ENCODE peak calls at places on chromosomes 11 and 22, in five cellular contexts. One of them, this sample, is unnamed.
A peak's percentile ranks its signal among the peaks of the same experiment; 100 is the strongest.

GRCh38 chr11:9568854-9569587 is 4.4 kb upstream of the WEE1 start:
- DNase-seq in Peyer's patch: peak; percentile 90
- DNase-seq in brain microvascular endothelial cell: peak; percentile 87
- DNase-seq in PC-3: peak; percentile 97
- DNase-seq in uterus: peak; percentile 59
- DNase-seq in this sample: peak; percentile 96

GRCh38 chr11:65422633-65423515 is at the start of gene NEAT1:
- DNase-seq in PC-3: peak; percentile 93
- DNase-seq in uterus: peak; percentile 96
- DNase-seq in Peyer's patch: peak; percentile 99
- DNase-seq in brain microvascular endothelial cell: peak; percentile 89
- DNase-seq in this sample: peak; percentile 98

GRCh38 chr22:19597399-19597735 is 73.2 kb upstream of the CLDN5 start:
- DNase-seq in uterus: no peak
- DNase-seq in PC-3: no peak
- DNase-seq in brain microvascular endothelial cell: no peak
- DNase-seq in Peyer's patch: peak; percentile 75
- DNase-seq in this sample: no peak

GRCh38 chr22:44003776-44004460 is 20.2 kb upstream of the PARVB start:
- DNase-seq in PC-3: no peak
- DNase-seq in brain microvascular endothelial cell: no peak
- DNase-seq in uterus: no peak
- DNase-seq in Peyer's patch: no peak
- DNase-seq in this sample: no peak

GRCh38 chr11:19441288-19441687 is 200.5 kb upstream of the E2F8 start:
- DNase-seq in brain microvascular endothelial cell: no peak
- DNase-seq in PC-3: no peak
- DNase-seq in Peyer's patch: no peak
- DNase-seq in uterus: no peak
- DNase-seq in this sample: no peak

GRCh38 chr22:27212617-27213177 is 555.3 kb downstream of the MIAT start:
- DNase-seq in Peyer's patch: peak; percentile 84
- DNase-seq in uterus: peak; percentile 86
- DNase-seq in PC-3: no peak
- DNase-seq in brain microvascular endothelial cell: peak; percentile 90
- DNase-seq in this sample: peak; percentile 100

GRCh38 chr11:125807909-125808308 is 20.0 kb downstream of the PATE3 start:
- DNase-seq in PC-3: peak; percentile 37
- DNase-seq in Peyer's patch: no peak
- DNase-seq in uterus: no peak
- DNase-seq in brain microvascular endothelial cell: peak; percentile 3
- DNase-seq in this sample: peak; percentile 21

GRCh38 chr11:61173456-61173855 is 12.2 kb upstream of the VPS37C start:
- DNase-seq in brain microvascular endothelial cell: no peak
- DNase-seq in uterus: no peak
- DNase-seq in PC-3: peak; percentile 84
- DNase-seq in Peyer's patch: no peak
- DNase-seq in this sample: peak; percentile 22

GRCh38 chr11:110939471-110939870 is 227.2 kb upstream of the ARHGAP20 start:
- DNase-seq in PC-3: no peak
- DNase-seq in brain microvascular endothelial cell: no peak
- DNase-seq in Peyer's patch: no peak
- DNase-seq in uterus: no peak
- DNase-seq in this sample: no peak

GRCh38 chr11:813440-814096 is 3.8 kb downstream of the RPLP2 start:
- DNase-seq in PC-3: no peak
- DNase-seq in brain microvascular endothelial cell: no peak
- DNase-seq in Peyer's patch: no peak
- DNase-seq in uterus: no peak
- DNase-seq in this sample: no peak

GRCh38 chr11:69344570-69345145 is 50.7 kb downstream of the MYEOV start:
- DNase-seq in Peyer's patch: no peak
- DNase-seq in uterus: no peak
- DNase-seq in PC-3: no peak
- DNase-seq in brain microvascular endothelial cell: no peak
- DNase-seq in this sample: no peak

GRCh38 chr11:25943777-25944661 is 387.9 kb upstream of the ANO3 start:
- DNase-seq in PC-3: no peak
- DNase-seq in brain microvascular endothelial cell: no peak
- DNase-seq in uterus: no peak
- DNase-seq in Peyer's patch: no peak
- DNase-seq in this sample: no peak

GRCh38 chr11:57792870-57793269 is 31.3 kb downstream of the CTNND1 start:
- DNase-seq in brain microvascular endothelial cell: no peak
- DNase-seq in Peyer's patch: no peak
- DNase-seq in PC-3: peak; percentile 80
- DNase-seq in uterus: no peak
- DNase-seq in this sample: peak; percentile 29

GRCh38 chr22:24801906-24802504 is 4.0 kb upstream of the SGSM1 start:
- DNase-seq in Peyer's patch: no peak
- DNase-seq in brain microvascular endothelial cell: no peak
- DNase-seq in PC-3: no peak
- DNase-seq in uterus: no peak
- DNase-seq in this sample: no peak

GRCh38 chr11:64271339-64272132 is 12.9 kb downstream of the BAD start:
- DNase-seq in PC-3: peak; percentile 76
- DNase-seq in brain microvascular endothelial cell: peak; percentile 92
- DNase-seq in Peyer's patch: peak; percentile 97
- DNase-seq in uterus: peak; percentile 90
- DNase-seq in this sample: peak; percentile 98
- TF ChIP-seq CTCF in PC-3: no peak
- TF ChIP-seq CTCF in brain microvascular endothelial cell: peak; percentile 4
- TF ChIP-seq CTCF in Peyer's patch: peak; percentile 46
- TF ChIP-seq CTCF in uterus: peak; percentile 5
- TF ChIP-seq CTCF in this sample: no peak

GRCh38 chr22:36303115-36303467 is 50.2 kb downstream of the APOL1 start:
- DNase-seq in brain microvascular endothelial cell: no peak
- DNase-seq in Peyer's patch: no peak
- DNase-seq in PC-3: no peak
- DNase-seq in uterus: no peak
- DNase-seq in this sample: no peak

GRCh38 chr22:36303874-36304273 is 50.9 kb downstream of the APOL1 start:
- DNase-seq in Peyer's patch: peak; percentile 81
- DNase-seq in uterus: no peak
- DNase-seq in PC-3: peak; percentile 44
- DNase-seq in brain microvascular endothelial cell: no peak
- DNase-seq in this sample: no peak

GRCh38 chr22:36306227-36306626 is 53.3 kb downstream of the APOL1 start:
- DNase-seq in uterus: no peak
- DNase-seq in PC-3: no peak
- DNase-seq in Peyer's patch: no peak
- DNase-seq in brain microvascular endothelial cell: no peak
- DNase-seq in this sample: no peak

GRCh38 chr22:36304429-36304828 is 51.5 kb downstream of the APOL1 start:
- DNase-seq in PC-3: peak; percentile 7
- DNase-seq in Peyer's patch: no peak
- DNase-seq in uterus: no peak
- DNase-seq in brain microvascular endothelial cell: no peak
- DNase-seq in this sample: no peak

GRCh38 chr22:36305813-36306212 is 52.9 kb downstream of the APOL1 start:
- DNase-seq in brain microvascular endothelial cell: no peak
- DNase-seq in uterus: no peak
- DNase-seq in Peyer's patch: no peak
- DNase-seq in PC-3: no peak
- DNase-seq in this sample: no peak
- H3K4me3 ChIP-seq in brain microvascular endothelial cell: no peak overlapping the region
- H3K4me3 ChIP-seq in uterus: no peak overlapping the region
- H3K4me3 ChIP-seq in Peyer's patch: no peak overlapping the region
- H3K4me3 ChIP-seq in PC-3: no peak overlapping the region
- H3K4me3 ChIP-seq in this sample: no peak overlapping the region

GRCh38 chr11:8318536-8318935 is 54.9 kb upstream of the LMO1 start:
- DNase-seq in brain microvascular endothelial cell: no peak
- DNase-seq in Peyer's patch: no peak
- DNase-seq in PC-3: no peak
- DNase-seq in uterus: no peak
- DNase-seq in this sample: no peak
- TF ChIP-seq CTCF in brain microvascular endothelial cell: peak; percentile 47
- TF ChIP-seq CTCF in Peyer's patch: no peak
- TF ChIP-seq CTCF in PC-3: peak; percentile 22
- TF ChIP-seq CTCF in uterus: no peak
- TF ChIP-seq CTCF in this sample: no peak

GRCh38 chr11:62553839-62554361 is 7.3 kb upstream of the AHNAK start:
- DNase-seq in brain microvascular endothelial cell: peak; percentile 86
- DNase-seq in Peyer's patch: peak; percentile 87
- DNase-seq in uterus: no peak
- DNase-seq in PC-3: peak; percentile 96
- DNase-seq in this sample: no peak
- H3K4me3 ChIP-seq in brain microvascular endothelial cell: peak overlapping the region; percentile 40
- H3K4me3 ChIP-seq in Peyer's patch: no peak overlapping the region
- H3K4me3 ChIP-seq in uterus: no peak overlapping the region
- H3K4me3 ChIP-seq in PC-3: peak overlapping the region; percentile 60
- H3K4me3 ChIP-seq in this sample: peak overlapping the region; percentile 32

DNA sequence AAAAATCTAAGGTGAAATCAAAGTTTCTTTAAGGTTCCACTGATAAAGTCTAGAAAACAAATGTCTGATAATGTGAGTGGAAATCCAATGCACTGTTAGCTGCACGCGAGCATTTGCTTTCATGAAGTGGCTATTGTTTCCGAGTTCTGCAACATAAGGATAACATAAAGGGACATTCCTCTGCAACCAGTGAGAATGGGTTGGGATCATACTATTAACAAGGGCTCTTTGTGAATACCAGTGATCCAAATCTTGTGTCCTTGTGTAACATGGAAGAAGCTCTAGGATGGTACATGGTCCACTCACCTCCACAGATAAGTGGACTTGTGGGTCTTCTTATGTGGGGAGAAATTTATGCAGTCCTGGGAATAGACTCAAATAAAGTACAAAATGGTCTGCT is 24.6 kb downstream of the APIP start:
- DNase-seq in uterus: no peak
- DNase-seq in PC-3: no peak
- DNase-seq in brain microvascular endothelial cell: no peak
- DNase-seq in Peyer's patch: no peak
- DNase-seq in this sample: no peak
- TF ChIP-seq CTCF in uterus: no peak
- TF ChIP-seq CTCF in PC-3: no peak
- TF ChIP-seq CTCF in brain microvascular endothelial cell: no peak
- TF ChIP-seq CTCF in Peyer's patch: no peak
- TF ChIP-seq CTCF in this sample: no peak

GRCh38 chr11:3340025-3340424 is 38.9 kb downstream of the ZNF195 start:
- DNase-seq in brain microvascular endothelial cell: peak; percentile 90
- DNase-seq in uterus: no peak
- DNase-seq in PC-3: peak; percentile 55
- DNase-seq in Peyer's patch: no peak
- DNase-seq in this sample: peak; percentile 89
- H3K4me3 ChIP-seq in brain microvascular endothelial cell: no peak overlapping the region
- H3K4me3 ChIP-seq in uterus: no peak overlapping the region
- H3K4me3 ChIP-seq in PC-3: no peak overlapping the region
- H3K4me3 ChIP-seq in Peyer's patch: no peak overlapping the region
- H3K4me3 ChIP-seq in this sample: no peak overlapping the region

GRCh38 chr11:130315354-130315970 is 745 bp upstream of the ZBTB44 start:
- DNase-seq in brain microvascular endothelial cell: no peak
- DNase-seq in Peyer's patch: peak; percentile 74
- DNase-seq in PC-3: no peak
- DNase-seq in uterus: peak; percentile 28
- DNase-seq in this sample: no peak
- TF ChIP-seq CTCF in brain microvascular endothelial cell: no peak
- TF ChIP-seq CTCF in Peyer's patch: no peak
- TF ChIP-seq CTCF in PC-3: no peak
- TF ChIP-seq CTCF in uterus: no peak
- TF ChIP-seq CTCF in this sample: no peak

GRCh38 chr11:12684354-12684753 is 10.1 kb downstream of the TEAD1 start:
- DNase-seq in uterus: no peak
- DNase-seq in brain microvascular endothelial cell: no peak
- DNase-seq in Peyer's patch: no peak
- DNase-seq in PC-3: no peak
- DNase-seq in this sample: no peak
- H3K4me3 ChIP-seq in uterus: no peak overlapping the region
- H3K4me3 ChIP-seq in brain microvascular endothelial cell: no peak overlapping the region
- H3K4me3 ChIP-seq in Peyer's patch: no peak overlapping the region
- H3K4me3 ChIP-seq in PC-3: no peak overlapping the region
- H3K4me3 ChIP-seq in this sample: no peak overlapping the region

DNA sequence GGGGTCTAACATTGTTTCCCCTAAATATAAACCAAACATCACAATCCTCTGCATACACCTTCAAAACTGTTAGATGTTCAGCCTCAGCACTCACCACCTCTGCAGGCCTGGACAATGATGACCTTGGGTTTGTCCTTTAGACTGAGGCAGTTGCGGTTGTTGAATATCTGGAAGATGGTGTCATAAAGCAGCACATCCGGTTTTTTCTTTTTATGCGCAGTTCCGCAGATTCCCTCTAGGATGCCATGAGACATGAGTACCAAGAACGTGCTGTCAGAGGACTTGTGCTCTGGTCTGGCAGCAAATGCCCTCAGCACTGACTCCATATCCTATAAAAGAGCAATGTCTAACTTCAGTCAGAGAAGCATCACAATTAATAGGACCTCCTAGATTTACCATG is 22.8 kb downstream of the CASP5 start:
- DNase-seq in brain microvascular endothelial cell: peak; percentile 9
- DNase-seq in PC-3: peak; percentile 48
- DNase-seq in uterus: no peak
- DNase-seq in Peyer's patch: no peak
- DNase-seq in this sample: peak; percentile 20
- TF ChIP-seq CTCF in brain microvascular endothelial cell: peak; percentile 26
- TF ChIP-seq CTCF in PC-3: peak; percentile 21
- TF ChIP-seq CTCF in uterus: no peak
- TF ChIP-seq CTCF in Peyer's patch: peak; percentile 5
- TF ChIP-seq CTCF in this sample: peak; percentile 19

DNA sequence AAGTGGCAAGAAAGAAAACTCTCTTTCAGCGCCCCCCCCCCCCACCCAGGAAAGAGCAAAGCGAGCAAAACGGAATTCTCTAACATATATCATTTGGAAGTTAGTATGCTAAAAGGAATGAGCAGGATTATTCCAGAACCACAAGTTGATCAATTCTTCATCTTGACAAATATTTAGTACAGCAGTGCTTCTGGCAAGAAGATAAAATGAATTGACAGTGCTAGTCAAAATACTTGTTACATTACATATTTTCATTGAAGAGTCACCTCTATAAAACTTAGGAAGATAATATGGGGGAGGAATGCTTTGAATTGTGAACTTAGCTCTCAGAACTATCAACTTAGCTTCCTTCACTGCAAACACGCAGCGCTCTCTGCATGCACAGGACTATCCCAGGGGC is 377.4 kb downstream of the DYNC2H1 start:
- DNase-seq in uterus: no peak
- DNase-seq in PC-3: peak; percentile 90
- DNase-seq in Peyer's patch: no peak
- DNase-seq in brain microvascular endothelial cell: no peak
- DNase-seq in this sample: no peak
- H3K4me3 ChIP-seq in uterus: no peak overlapping the region
- H3K4me3 ChIP-seq in PC-3: no peak overlapping the region
- H3K4me3 ChIP-seq in Peyer's patch: no peak overlapping the region
- H3K4me3 ChIP-seq in brain microvascular endothelial cell: no peak overlapping the region
- H3K4me3 ChIP-seq in this sample: no peak overlapping the region

This sample was measured in cardiac fibroblast.